ENCODE peak calls at places on chromosomes 16 and 17, in four cellular contexts. K is GM12892, U is lower leg skin, N is stomach. L is an unnamed sample.

GRCh38 chr16:12113581-12114375 is 137.2 kb downstream of the SNX29 start:
- DNase-seq in K (no peak), U (no peak), N (no peak), L (no peak)

GRCh38 chr17:48054238-48055185 is 6.4 kb downstream of the NFE2L1 start:
- DNase-seq in K (no peak), U (peak; percentile 81), N (peak; percentile 53), L (no peak)

GRCh38 chr16:53415504-53415903 is 18.8 kb upstream of the RBL2 start:
- DNase-seq in K (no peak), U (no peak), N (no peak), L (peak; percentile 12)

GRCh38 chr16:1290860-1291575 is 18.4 kb upstream of the UBE2I start:
- DNase-seq in K (no peak), U (no peak), N (no peak), L (no peak)

GRCh38 chr16:69496376-69496775 is 69.4 kb upstream of the NFAT5 start:
- DNase-seq in K (no peak), U (no peak), N (no peak), L (no peak)

GRCh38 chr17:61400786-61401279 is 1.2 kb downstream of the TBX2 start:
- DNase-seq in K (no peak), U (no peak), N (no peak), L (no peak)

GRCh38 chr16:73572135-73572534 is 524.2 kb upstream of the ZFHX3 start:
- DNase-seq in K (no peak), U (no peak), N (peak; percentile 58), L (no peak)

GRCh38 chr16:86566601-86566965 is at the start of gene FOXC2:
- DNase-seq in K (no peak), U (peak; percentile 63), N (peak; percentile 54), L (peak; percentile 64)

GRCh38 chr17:35460354-35460851 is 11.8 kb upstream of the SLFN13 start:
- DNase-seq in K (peak; percentile 81), U (no peak), N (peak; percentile 88), L (no peak)

GRCh38 chr17:73203135-73203787 is 10.4 kb downstream of the COG1 start:
- DNase-seq in K (no peak), U (no peak), N (peak; percentile 68), L (no peak)

GRCh38 chr16:57606847-57607501 is 21.5 kb upstream of the ADGRG1 start:
- DNase-seq in K (no peak), U (no peak), N (peak; percentile 90), L (no peak)

GRCh38 chr16:9885457-9885856 is 296.8 kb downstream of the GRIN2A start:
- DNase-seq in K (no peak), U (no peak), N (no peak), L (no peak)

GRCh38 chr17:46758614-46759013 is 59.9 kb downstream of the WNT3 start:
- DNase-seq in K (no peak), U (no peak), N (no peak), L (no peak)

GRCh38 chr17:66636111-66636510 is 198.8 kb upstream of the CACNG5 start:
- DNase-seq in K (no peak), U (no peak), N (no peak), L (peak; percentile 51)

GRCh38 chr16:29653436-29653835 is 9.6 kb upstream of the SPN start:
- DNase-seq in K (no peak), U (no peak), N (no peak), L (no peak)

GRCh38 chr17:50893183-50893993 is 27.2 kb upstream of the TOB1 start:
- DNase-seq in K (no peak), U (no peak), N (no peak), L (peak; percentile 52)

GRCh38 chr17:45814622-45815606 is 29.8 kb upstream of the SPPL2C start:
- DNase-seq in K (no peak), U (no peak), N (no peak), L (no peak)

GRCh38 chr17:12853921-12854320 is 64.6 kb downstream of the ARHGAP44 start:
- DNase-seq in K (no peak), U (no peak), N (no peak), L (no peak)
- TF ChIP-seq POLR2A in K (no peak), U (no peak), N (no peak), L (no peak)

DNA sequence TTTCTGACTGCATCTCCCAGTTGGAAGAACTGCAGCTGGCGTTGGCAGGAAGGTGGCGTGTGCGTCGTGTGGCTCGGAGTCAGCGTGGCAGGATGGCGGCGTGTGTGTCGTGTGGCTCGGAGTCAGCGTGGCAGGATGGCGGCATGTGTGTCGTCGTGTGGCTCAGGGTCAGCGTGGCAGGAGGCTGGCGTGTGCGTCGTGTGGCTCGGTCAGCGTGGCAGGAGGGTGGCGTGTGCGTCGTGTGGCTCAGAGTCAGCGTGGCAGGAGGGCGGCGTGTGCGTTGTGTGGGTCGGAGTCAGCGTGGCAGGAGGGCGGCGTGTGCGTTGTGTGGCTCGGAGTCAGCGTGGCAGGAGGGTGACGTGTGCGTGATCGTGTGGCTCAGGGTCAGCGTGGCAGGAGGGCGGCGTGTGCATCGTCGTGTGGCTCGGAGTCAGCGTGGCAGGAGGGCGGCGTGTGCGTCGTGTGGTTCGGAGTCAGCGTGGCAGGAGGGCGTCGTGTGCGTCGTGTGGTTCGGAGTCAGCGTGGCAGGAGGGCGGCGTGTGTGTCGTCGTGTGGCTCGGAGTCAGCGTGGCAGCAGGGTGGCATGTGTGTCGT is 38.3 kb downstream of the ZNF750 start:
- DNase-seq in K (no peak), U (no peak), N (no peak), L (no peak)
- TF ChIP-seq POLR2A in K (no peak), U (no peak), N (no peak), L (no peak)

GRCh38 chr17:28735242-28735722 is 6.7 kb downstream of the NEK8 start:
- DNase-seq in K (no peak), U (no peak), N (no peak), L (peak; percentile 67)
- TF ChIP-seq POLR2A in K (no peak), U (no peak), N (no peak), L (no peak)

GRCh38 chr17:17493249-17493985 is 2.8 kb downstream of the RASD1 start:
- DNase-seq in K (no peak), U (no peak), N (peak; percentile 67), L (no peak)
- TF ChIP-seq POLR2A in K (no peak), U (no peak), N (no peak), L (no peak)

DNA sequence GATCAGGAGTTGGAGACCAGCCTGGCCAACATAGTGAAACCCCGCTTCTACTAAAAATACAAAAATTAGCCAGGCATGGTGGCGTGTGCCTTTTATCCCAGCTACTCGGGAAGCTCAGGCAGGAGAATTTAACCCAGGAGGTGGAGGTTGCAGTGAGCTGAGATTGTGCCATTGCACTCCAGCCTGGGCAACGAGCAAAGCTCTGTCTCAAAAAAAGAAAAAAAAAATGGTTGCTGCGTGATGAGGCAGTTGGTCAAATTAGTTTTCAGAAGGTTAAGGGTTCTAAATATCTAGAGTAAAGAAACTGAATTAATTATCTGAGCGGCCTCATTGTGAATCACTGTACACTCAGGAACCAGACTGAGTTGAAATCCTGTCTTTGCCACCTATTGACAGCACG is 3.5 kb upstream of the CD68 start:
- DNase-seq in K (no peak), U (no peak), N (no peak), L (no peak)
- TF ChIP-seq POLR2A in K (no peak), U (no peak), N (no peak), L (no peak)

GRCh38 chr16:50153648-50154368 is 702 bp downstream of the TENT4B start:
- DNase-seq in K (peak; percentile 42), U (peak; percentile 19), N (no peak), L (peak; percentile 55)
- TF ChIP-seq POLR2A in K (no peak), U (no peak), N (no peak), L (no peak)